ENCODE peak calls at places on chromosomes 7 and 10, in six cellular contexts. R is A549, C is ovary, G is astrocyte, U is gastrocnemius medialis, X is neural progenitor cell. K is an unnamed sample. For H3K9me3 and H3K4me1, the result is how much of the 10 kb centered on the place peaks cover.

GRCh38 chr7:152543801-152544200 is 108.0 kb upstream of the KMT2C start:
- DNase-seq in R (no peak), C (no peak), G (no peak), U (no peak), X (no peak), K (no peak)

GRCh38 chr10:15349133-15349532 is 22.0 kb downstream of the FAM171A1 start:
- DNase-seq in R (no peak), C (no peak), G (no peak), U (no peak), X (no peak), K (no peak)

GRCh38 chr10:70265032-70265689 is 18.6 kb downstream of the NPFFR1 start:
- DNase-seq in R (no peak), C (no peak), G (no peak), U (no peak), X (peak), K (no peak)

GRCh38 chr7:106313456-106313891 is 28.7 kb upstream of the NAMPT start:
- DNase-seq in R (no peak), C (no peak), G (peak), U (no peak), X (no peak), K (no peak)

GRCh38 chr10:116952729-116953128 is 52.3 kb downstream of the SHTN1 start:
- DNase-seq in R (no peak), C (no peak), G (no peak), U (no peak), X (no peak), K (no peak)

GRCh38 chr10:45023426-45023825 is 22.7 kb downstream of the ZNF22 start:
- DNase-seq in R (no peak), C (no peak), G (no peak), U (no peak), X (peak), K (no peak)

GRCh38 chr10:86368046-86368445 is 1.5 kb upstream of the GRID1 start:
- DNase-seq in R (no peak), C (peak), G (no peak), U (no peak), X (no peak), K (no peak)

GRCh38 chr10:113326160-113327111 is 226.4 kb upstream of the HABP2 start:
- DNase-seq in R (peak), C (no peak), G (peak), U (no peak), X (peak), K (peak)

GRCh38 chr7:114402866-114403635 is 11.6 kb upstream of the FOXP2 start:
- DNase-seq in R (no peak), C (no peak), G (no peak), U (no peak), X (no peak), K (no peak)

GRCh38 chr7:114409750-114410149 is 4.9 kb upstream of the FOXP2 start:
- DNase-seq in R (no peak), C (no peak), G (peak), U (no peak), X (no peak), K (no peak)

DNA sequence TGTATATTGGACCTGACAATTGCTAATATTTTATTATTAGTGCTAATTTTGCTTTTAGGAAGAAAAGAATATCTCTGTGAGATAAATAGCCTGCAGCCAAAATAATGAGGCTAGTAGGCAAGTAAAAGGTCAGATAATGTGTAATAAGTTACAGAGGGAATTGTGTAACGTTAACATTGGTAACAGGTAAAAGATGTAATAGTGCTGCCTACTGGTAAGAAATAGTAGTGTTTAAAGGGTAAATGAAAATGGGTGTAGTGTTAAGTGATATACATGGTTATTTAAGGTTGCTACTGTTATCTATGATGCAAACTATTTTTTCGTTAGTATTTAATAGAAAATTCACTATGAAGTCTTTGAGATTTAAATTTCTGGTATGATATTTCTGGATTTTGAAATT is 9.2 kb upstream of the FOXP2 start:
- DNase-seq in R (peak), C (no peak), G (no peak), U (no peak), X (peak), K (no peak)
- TF ChIP-seq CTCF in R (peak), C (no peak), G (peak), U (peak), X (peak), K (peak)

GRCh38 chr7:157514306-157514705 is 177.5 kb downstream of the DNAJB6 start:
- DNase-seq in R (no peak), C (no peak), G (no peak), U (no peak), X (no peak), K (no peak)

GRCh38 chr7:157513162-157513621 is 176.4 kb downstream of the DNAJB6 start:
- DNase-seq in R (peak), C (no peak), G (no peak), U (no peak), X (no peak), K (no peak)

GRCh38 chr7:157515342-157516041 is 178.7 kb downstream of the DNAJB6 start:
- DNase-seq in R (no peak), C (no peak), G (no peak), U (no peak), X (peak), K (no peak)

GRCh38 chr7:157513682-157514081 is 176.9 kb downstream of the DNAJB6 start:
- DNase-seq in R (no peak), C (no peak), G (no peak), U (no peak), X (no peak), K (no peak)

GRCh38 chr7:157514746-157515145 is 177.9 kb downstream of the DNAJB6 start:
- DNase-seq in R (no peak), C (no peak), G (no peak), U (no peak), X (no peak), K (no peak)
- H3K9me3 ChIP-seq in R (under half), C (under half), G (under half), U (under half), X (under half), K (under half)

DNA sequence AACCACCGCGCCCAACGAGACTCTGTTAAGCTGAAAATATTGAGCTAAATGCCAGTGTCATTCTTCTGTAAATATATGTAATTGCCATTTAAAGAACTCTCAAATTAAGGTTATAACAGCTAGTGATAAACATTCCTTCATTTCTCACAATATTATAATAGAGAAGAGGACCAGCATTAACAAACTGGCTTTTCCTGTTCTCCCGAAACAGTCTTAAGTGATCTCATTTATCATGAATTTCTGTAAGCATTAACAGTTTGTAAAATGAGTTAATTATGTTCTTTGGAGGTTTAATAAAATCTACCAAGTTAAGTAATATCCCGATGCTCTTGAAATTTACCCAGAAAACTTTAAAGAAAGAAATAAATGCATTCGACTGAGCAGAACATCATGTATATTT is 352.8 kb downstream of the KCNMA1 start:
- DNase-seq in R (no peak), C (no peak), G (no peak), U (no peak), X (no peak), K (no peak)
- H3K4me1 ChIP-seq in R (under half), C (under half), G (under half), U (under half), X (under half), K (half or more)

GRCh38 chr10:73217628-73218027 is 29.4 kb downstream of the DNAJC9 start:
- DNase-seq in R (no peak), C (no peak), G (no peak), U (no peak), X (no peak), K (no peak)

GRCh38 chr10:73220989-73221388 is 26.1 kb downstream of the DNAJC9 start:
- DNase-seq in R (no peak), C (no peak), G (no peak), U (no peak), X (no peak), K (no peak)

GRCh38 chr10:73219384-73219783 is 27.7 kb downstream of the DNAJC9 start:
- DNase-seq in R (no peak), C (no peak), G (no peak), U (no peak), X (no peak), K (no peak)

GRCh38 chr10:73215749-73216148 is 31.3 kb downstream of the DNAJC9 start:
- DNase-seq in R (no peak), C (no peak), G (no peak), U (no peak), X (no peak), K (no peak)

DNA sequence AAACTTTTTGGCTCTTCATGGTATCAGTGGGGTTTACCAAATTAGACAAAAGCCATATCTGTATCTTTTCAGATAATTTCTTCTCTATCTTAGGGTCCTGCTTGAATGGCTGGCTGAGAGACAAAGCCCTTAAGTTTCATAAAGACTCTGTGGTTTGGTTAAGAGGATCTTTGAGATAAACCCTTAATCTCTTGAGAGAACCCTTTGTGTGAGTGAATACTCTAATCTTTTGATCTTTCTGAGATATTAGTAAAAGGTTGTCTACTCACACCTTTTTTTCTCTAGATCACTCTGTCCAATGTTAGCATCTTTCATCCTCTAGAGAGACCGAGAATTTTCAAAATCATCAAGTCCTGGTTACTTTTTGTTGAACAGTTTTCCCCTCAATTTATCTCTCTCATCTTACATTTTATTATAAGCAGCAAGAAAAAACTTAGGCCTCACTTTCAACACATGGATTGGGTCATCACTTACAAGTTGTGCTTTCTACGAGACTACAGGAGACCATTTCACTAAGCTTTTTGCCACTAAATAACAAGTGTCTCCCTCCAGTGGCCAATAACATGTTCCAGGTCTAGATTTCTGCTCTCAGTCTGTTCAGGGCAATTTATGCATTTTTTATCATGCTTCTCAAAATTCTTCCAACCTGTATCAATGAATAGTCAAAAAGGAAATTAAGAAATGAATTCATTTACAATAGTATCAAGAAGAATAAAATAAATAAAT is 28.4 kb downstream of the DNAJC9 start:
- DNase-seq in R (peak), C (no peak), G (no peak), U (no peak), X (peak), K (no peak)
- TF ChIP-seq CTCF in R (peak), C (no peak), G (peak), U (no peak), X (peak), K (no peak)

GRCh38 chr7:159197066-159197975 is 52.7 kb upstream of the VIPR2 start:
- DNase-seq in R (no peak), C (no peak), G (no peak), U (no peak), X (peak), K (no peak)

GRCh38 chr7:159198016-159198724 is 53.5 kb upstream of the VIPR2 start:
- DNase-seq in R (no peak), C (no peak), G (no peak), U (no peak), X (no peak), K (no peak)

GRCh38 chr7:159195926-159196325 is 51.3 kb upstream of the VIPR2 start:
- DNase-seq in R (no peak), C (no peak), G (no peak), U (no peak), X (no peak), K (no peak)

GRCh38 chr7:159193543-159193942 is 48.9 kb upstream of the VIPR2 start:
- DNase-seq in R (no peak), C (no peak), G (no peak), U (no peak), X (no peak), K (no peak)

GRCh38 chr7:159196584-159196983 is 51.9 kb upstream of the VIPR2 start:
- DNase-seq in R (no peak), C (no peak), G (no peak), U (no peak), X (no peak), K (no peak)
- H3K9me3 ChIP-seq in R (under half), C (under half), G (under half), U (under half), X (under half), K (under half)

K was measured in thoracic aorta.